ENCODE peak calls at places on chromosomes 5 and 9, in nine cellular contexts. R is aorta; G is dorsolateral prefrontal cortex; X is GM23248; C is naive thymus-derived CD4-positive, alpha-beta T cell; N is fibroblast of lung; T is esophagus squamous epithelium; K is A549; Z is PC-9. S is an unnamed sample.

GRCh38 chr9:91954841-91955471 is 4.9 kb upstream of the ROR2 start:
- DNase-seq in R (no peak), G (no peak), X (peak; percentile 87), C (no peak), N (peak; percentile 88), T (no peak), K (peak; percentile 63), Z (peak; percentile 16), S (peak; percentile 14)

GRCh38 chr9:103242025-103242424 is 246.9 kb downstream of the CYLC2 start:
- DNase-seq in R (no peak), G (no peak), X (no peak), C (no peak), N (no peak), T (no peak), K (no peak), Z (no peak), S (no peak)

GRCh38 chr5:133884525-133885311 is 83.7 kb downstream of the C5orf15 start:
- DNase-seq in R (no peak), G (no peak), X (no peak), C (no peak), N (no peak), T (no peak), K (no peak), Z (no peak), S (no peak)

GRCh38 chr9:69811329-69811989 is 9.2 kb upstream of the CFAP95 start:
- DNase-seq in R (no peak), G (no peak), X (no peak), C (no peak), N (no peak), T (no peak), K (no peak), Z (no peak), S (no peak)

GRCh38 chr5:151295138-151295537 is 8.4 kb downstream of the SLC36A3 start:
- DNase-seq in R (no peak), G (no peak), X (no peak), C (no peak), N (no peak), T (no peak), K (no peak), Z (no peak), S (no peak)

GRCh38 chr5:10335711-10336470 is 17.6 kb upstream of the MARCHF6 start:
- DNase-seq in R (no peak), G (no peak), X (no peak), C (no peak), N (no peak), T (no peak), K (no peak), Z (no peak), S (no peak)

GRCh38 chr5:140338336-140338735 is 8.1 kb downstream of the HBEGF start:
- DNase-seq in R (no peak), G (no peak), X (peak; percentile 77), C (no peak), N (peak; percentile 52), T (no peak), K (no peak), Z (no peak), S (no peak)

GRCh38 chr9:2241875-2242741 is 227.0 kb downstream of the SMARCA2 start:
- DNase-seq in R (peak; percentile 83), G (peak; percentile 77), X (peak; percentile 90), C (peak; percentile 26), N (peak; percentile 92), T (peak; percentile 31), K (peak; percentile 57), Z (peak; percentile 75), S (peak; percentile 87)

GRCh38 chr5:83184534-83184933 is 107.2 kb downstream of the XRCC4 start:
- DNase-seq in R (no peak), G (no peak), X (peak; percentile 21), C (no peak), N (no peak), T (no peak), K (no peak), Z (no peak), S (no peak)

GRCh38 chr5:33223563-33224305 is 217.0 kb upstream of the TARS1 start:
- DNase-seq in R (no peak), G (no peak), X (peak; percentile 67), C (no peak), N (peak; percentile 51), T (no peak), K (no peak), Z (no peak), S (no peak)

DNA sequence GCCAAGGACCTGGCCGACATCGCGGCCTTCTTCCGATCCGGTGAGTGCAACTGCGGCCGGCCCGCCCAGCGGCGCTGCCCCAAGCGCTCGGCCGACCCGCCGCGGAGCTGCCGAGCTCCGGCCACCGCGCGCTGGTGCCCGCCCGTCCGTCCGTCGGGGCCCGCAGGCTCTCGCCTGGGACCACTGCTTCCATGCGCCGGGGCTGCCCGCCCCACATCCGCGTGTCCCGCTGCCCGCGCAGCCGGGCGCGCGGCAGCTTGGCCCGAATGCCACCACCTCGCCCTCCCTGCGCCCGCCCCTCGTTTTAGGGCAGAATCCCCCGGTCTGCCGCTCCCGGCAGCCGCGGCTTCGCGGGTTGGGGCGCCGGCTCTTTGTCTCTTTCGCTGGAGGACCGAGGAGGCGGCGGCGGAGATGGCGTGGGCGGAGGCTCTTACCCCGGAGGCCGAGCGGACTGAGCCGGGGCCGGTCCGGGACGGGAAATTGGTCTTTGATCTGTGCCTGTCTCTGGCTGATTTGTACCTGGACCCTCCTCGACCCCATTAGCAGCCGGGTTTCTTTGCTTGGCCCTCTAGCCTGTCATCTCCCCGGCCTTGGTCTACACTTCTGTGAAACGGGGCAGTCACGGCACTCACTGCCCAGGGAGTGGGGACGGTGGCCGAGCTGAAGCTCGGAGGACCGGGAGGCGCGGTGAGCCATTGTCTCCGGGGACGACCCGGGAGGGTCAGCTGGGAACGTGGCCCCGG is 872 bp downstream of the TRIO start:
- DNase-seq in R (peak; percentile 73), G (no peak), X (peak; percentile 74), C (peak; percentile 30), N (peak; percentile 45), T (no peak), K (no peak), Z (peak; percentile 60), S (no peak)
- H3K27ac ChIP-seq in R (peak overlapping the region; percentile 78), G (peak overlapping the region; percentile 74), X (peak overlapping the region; percentile 79), C (no peak overlapping the region), N (peak overlapping the region; percentile 95), T (peak overlapping the region; percentile 91), K (peak overlapping the region; percentile 100), Z (peak overlapping the region; percentile 78), S (peak overlapping the region; percentile 73)

DNA sequence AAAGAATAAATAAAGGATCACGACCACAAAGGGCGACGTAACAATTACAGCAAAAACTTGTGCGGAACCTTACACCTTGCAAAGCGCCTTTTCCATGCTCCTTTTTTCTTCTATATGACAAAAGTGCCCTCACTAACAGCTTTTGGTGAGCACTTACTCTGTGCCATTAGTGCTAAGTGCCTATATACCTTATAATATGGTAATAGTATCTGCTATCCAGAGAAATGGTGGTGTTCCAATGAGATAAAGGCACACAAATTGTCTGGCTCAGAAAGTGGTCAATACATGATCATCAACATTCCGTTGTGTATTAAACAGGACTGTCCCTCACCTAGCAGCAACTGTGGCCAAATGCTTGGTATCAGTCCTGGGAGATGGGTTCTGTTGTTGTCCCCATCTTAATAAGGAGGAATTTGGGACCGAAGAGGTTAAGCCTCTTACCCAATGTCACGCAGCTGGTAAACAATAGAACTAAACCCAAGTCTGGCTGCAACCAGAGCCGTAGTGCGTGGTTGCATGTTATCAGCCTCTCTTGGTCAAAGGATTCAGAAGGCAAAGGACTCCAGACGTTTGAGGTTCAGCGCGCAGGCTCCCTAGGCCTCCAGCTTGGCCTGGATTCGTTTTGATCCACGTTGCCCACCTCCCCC is 559 bp upstream of the TOR2A start:
- DNase-seq in R (no peak), G (no peak), X (no peak), C (no peak), N (no peak), T (no peak), K (no peak), Z (no peak), S (no peak)
- H3K27ac ChIP-seq in R (no peak overlapping the region), G (peak overlapping the region; percentile 92), X (peak overlapping the region; percentile 19), C (peak overlapping the region; percentile 79), N (peak overlapping the region; percentile 57), T (peak overlapping the region; percentile 54), K (no peak overlapping the region), Z (no peak overlapping the region), S (peak overlapping the region; percentile 27)

DNA sequence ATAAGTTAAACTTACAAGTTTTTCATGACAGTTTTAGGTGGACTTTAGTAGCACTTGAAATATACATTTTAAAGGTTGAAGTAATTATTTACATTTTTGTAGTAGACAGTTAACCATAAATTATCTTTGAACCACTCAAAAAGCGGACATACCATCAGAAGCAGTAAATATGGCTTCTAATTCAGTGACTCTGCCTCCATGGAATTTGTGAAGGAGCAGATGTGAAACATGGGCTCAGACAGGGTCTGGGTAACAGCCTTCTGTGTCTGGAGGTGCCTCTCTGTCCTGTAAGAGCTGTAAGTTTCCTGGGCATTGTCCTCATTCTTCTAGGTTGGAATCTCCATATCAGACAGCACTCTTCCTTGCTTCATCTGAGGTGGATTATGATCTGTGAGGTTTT is 12.4 kb downstream of the RLN2 start:
- DNase-seq in R (no peak), G (no peak), X (no peak), C (no peak), N (peak; percentile 65), T (no peak), K (no peak), Z (no peak), S (no peak)
- H3K27ac ChIP-seq in R (no peak overlapping the region), G (no peak overlapping the region), X (no peak overlapping the region), C (no peak overlapping the region), N (no peak overlapping the region), T (no peak overlapping the region), K (no peak overlapping the region), Z (no peak overlapping the region), S (no peak overlapping the region)

GRCh38 chr5:40273936-40274335 is 405.8 kb upstream of the PTGER4 start:
- DNase-seq in R (no peak), G (no peak), X (no peak), C (no peak), N (no peak), T (no peak), K (no peak), Z (no peak), S (no peak)

GRCh38 chr5:40278881-40279280 is 400.8 kb upstream of the PTGER4 start:
- DNase-seq in R (no peak), G (no peak), X (no peak), C (no peak), N (no peak), T (no peak), K (no peak), Z (no peak), S (no peak)

GRCh38 chr5:40271476-40271875 is 408.2 kb upstream of the PTGER4 start:
- DNase-seq in R (no peak), G (no peak), X (no peak), C (no peak), N (no peak), T (no peak), K (no peak), Z (no peak), S (no peak)

GRCh38 chr5:40277161-40277906 is 402.4 kb upstream of the PTGER4 start:
- DNase-seq in R (no peak), G (no peak), X (no peak), C (no peak), N (no peak), T (no peak), K (no peak), Z (no peak), S (no peak)

DNA sequence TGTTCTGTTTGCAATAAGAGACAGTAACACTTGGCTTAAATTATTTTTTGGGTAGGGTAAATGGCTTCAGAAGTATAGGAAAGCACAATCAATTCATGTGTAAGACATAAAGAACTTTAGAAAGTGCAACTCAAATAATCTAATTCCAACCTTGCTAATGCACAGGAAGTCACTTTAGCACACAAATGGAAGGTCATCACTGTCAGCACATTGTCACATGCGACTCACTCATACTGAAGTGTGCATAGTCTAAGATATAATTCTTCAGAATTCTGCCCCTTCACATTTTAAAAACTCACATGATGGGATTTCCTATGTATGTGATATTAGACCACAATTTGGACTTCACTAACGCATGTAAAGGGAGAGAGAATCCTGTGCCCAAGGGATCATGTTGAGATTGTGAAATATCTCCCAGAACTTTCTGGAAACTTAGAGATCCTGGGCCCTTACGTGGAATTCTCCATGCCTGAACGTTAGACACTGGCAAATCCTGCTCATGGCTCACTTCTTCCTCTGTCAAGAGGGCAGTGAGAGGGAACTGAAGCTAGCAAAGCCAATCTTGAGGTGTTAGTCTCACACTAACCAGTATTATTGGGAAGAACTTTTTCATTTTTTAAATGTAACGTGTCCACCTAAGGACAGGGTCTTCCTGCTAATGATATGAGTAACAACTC is 403.2 kb upstream of the PTGER4 start:
- DNase-seq in R (no peak), G (no peak), X (no peak), C (no peak), N (no peak), T (no peak), K (no peak), Z (no peak), S (no peak)
- H3K27ac ChIP-seq in R (no peak overlapping the region), G (no peak overlapping the region), X (no peak overlapping the region), C (no peak overlapping the region), N (no peak overlapping the region), T (no peak overlapping the region), K (no peak overlapping the region), Z (no peak overlapping the region), S (no peak overlapping the region)

S was measured in caudate nucleus.